ENCODE peak calls at places on chromosomes 4 and X, in six cellular contexts. One of them, this sample, is unnamed.

GRCh38 chr4:144582975-144583374 is 63.0 kb upstream of the HHIP start:
- DNase-seq in AG04450: no peak
- DNase-seq in neural progenitor cell: no peak
- DNase-seq in effector memory CD4-positive, alpha-beta T cell: no peak
- DNase-seq in CD8-positive, alpha-beta T cell: no peak
- DNase-seq in MG63: no peak
- DNase-seq in this sample: no peak

GRCh38 chr4:52051615-52052474 is 741 bp downstream of the SPATA18 start:
- DNase-seq in CD8-positive, alpha-beta T cell: no peak
- DNase-seq in AG04450: peak; percentile 68
- DNase-seq in neural progenitor cell: peak; percentile 94
- DNase-seq in MG63: peak; percentile 14
- DNase-seq in effector memory CD4-positive, alpha-beta T cell: no peak
- DNase-seq in this sample: no peak

GRCh38 chr4:155540698-155541097 is 126.0 kb upstream of the GUCY1A1 start:
- DNase-seq in effector memory CD4-positive, alpha-beta T cell: no peak
- DNase-seq in MG63: no peak
- DNase-seq in AG04450: no peak
- DNase-seq in neural progenitor cell: no peak
- DNase-seq in CD8-positive, alpha-beta T cell: no peak
- DNase-seq in this sample: no peak

GRCh38 chr4:99708551-99708950 is 50.9 kb upstream of the C4orf54 start:
- DNase-seq in AG04450: no peak
- DNase-seq in CD8-positive, alpha-beta T cell: no peak
- DNase-seq in MG63: no peak
- DNase-seq in effector memory CD4-positive, alpha-beta T cell: no peak
- DNase-seq in neural progenitor cell: no peak
- DNase-seq in this sample: no peak

GRCh38 chr4:4521069-4521468 is 20.8 kb downstream of the STX18 start:
- DNase-seq in AG04450: no peak
- DNase-seq in MG63: no peak
- DNase-seq in CD8-positive, alpha-beta T cell: no peak
- DNase-seq in neural progenitor cell: peak; percentile 92
- DNase-seq in effector memory CD4-positive, alpha-beta T cell: no peak
- DNase-seq in this sample: no peak

GRCh38 chr4:98803287-98803677 is 125.7 kb downstream of the EIF4E start:
- DNase-seq in CD8-positive, alpha-beta T cell: no peak
- DNase-seq in effector memory CD4-positive, alpha-beta T cell: no peak
- DNase-seq in MG63: no peak
- DNase-seq in neural progenitor cell: no peak
- DNase-seq in AG04450: no peak
- DNase-seq in this sample: no peak

GRCh38 chr4:25792200-25792791 is 70.5 kb downstream of the SEL1L3 start:
- DNase-seq in neural progenitor cell: peak; percentile 46
- DNase-seq in effector memory CD4-positive, alpha-beta T cell: no peak
- DNase-seq in MG63: peak; percentile 14
- DNase-seq in CD8-positive, alpha-beta T cell: no peak
- DNase-seq in AG04450: no peak
- DNase-seq in this sample: no peak

GRCh38 chr4:188403272-188403671 is 264.0 kb downstream of the TRIML1 start:
- DNase-seq in AG04450: no peak
- DNase-seq in CD8-positive, alpha-beta T cell: no peak
- DNase-seq in effector memory CD4-positive, alpha-beta T cell: no peak
- DNase-seq in MG63: no peak
- DNase-seq in neural progenitor cell: peak; percentile 20
- DNase-seq in this sample: no peak

GRCh38 chr4:17962171-17962570 is 59.4 kb downstream of the LCORL start:
- DNase-seq in MG63: no peak
- DNase-seq in effector memory CD4-positive, alpha-beta T cell: no peak
- DNase-seq in AG04450: no peak
- DNase-seq in neural progenitor cell: no peak
- DNase-seq in CD8-positive, alpha-beta T cell: no peak
- DNase-seq in this sample: no peak

GRCh38 chrX:40374486-40374885 is 206.3 kb upstream of the ATP6AP2 start:
- DNase-seq in AG04450: no peak
- DNase-seq in neural progenitor cell: no peak
- DNase-seq in CD8-positive, alpha-beta T cell: no peak
- DNase-seq in effector memory CD4-positive, alpha-beta T cell: no peak
- DNase-seq in MG63: no peak
- DNase-seq in this sample: no peak

GRCh38 chrX:51487960-51488267 is 8.5 kb downstream of the NUDT11 start:
- DNase-seq in AG04450: no peak
- DNase-seq in MG63: no peak
- DNase-seq in CD8-positive, alpha-beta T cell: no peak
- DNase-seq in neural progenitor cell: no peak
- DNase-seq in effector memory CD4-positive, alpha-beta T cell: no peak
- DNase-seq in this sample: no peak

GRCh38 chrX:24231169-24231568 is 81.6 kb downstream of the ZFX start:
- DNase-seq in AG04450: peak; percentile 37
- DNase-seq in neural progenitor cell: no peak
- DNase-seq in MG63: peak; percentile 73
- DNase-seq in effector memory CD4-positive, alpha-beta T cell: no peak
- DNase-seq in CD8-positive, alpha-beta T cell: no peak
- DNase-seq in this sample: no peak

GRCh38 chrX:29661290-29661689 is 554.1 kb upstream of the MAGEB2 start:
- DNase-seq in CD8-positive, alpha-beta T cell: no peak
- DNase-seq in MG63: no peak
- DNase-seq in effector memory CD4-positive, alpha-beta T cell: no peak
- DNase-seq in neural progenitor cell: no peak
- DNase-seq in AG04450: no peak
- DNase-seq in this sample: no peak

GRCh38 chrX:13094374-13094773 is 50.0 kb upstream of the FAM9C start:
- DNase-seq in MG63: no peak
- DNase-seq in neural progenitor cell: no peak
- DNase-seq in effector memory CD4-positive, alpha-beta T cell: no peak
- DNase-seq in AG04450: no peak
- DNase-seq in CD8-positive, alpha-beta T cell: no peak
- DNase-seq in this sample: no peak

GRCh38 chr4:107011312-107011711 is 24.8 kb downstream of the DKK2 start:
- DNase-seq in neural progenitor cell: no peak
- DNase-seq in CD8-positive, alpha-beta T cell: no peak
- DNase-seq in AG04450: no peak
- DNase-seq in effector memory CD4-positive, alpha-beta T cell: no peak
- DNase-seq in MG63: no peak
- DNase-seq in this sample: no peak

GRCh38 chr4:184550476-184550875 is 76.1 kb upstream of the IRF2 start:
- DNase-seq in MG63: no peak
- DNase-seq in effector memory CD4-positive, alpha-beta T cell: no peak
- DNase-seq in AG04450: no peak
- DNase-seq in neural progenitor cell: no peak
- DNase-seq in CD8-positive, alpha-beta T cell: no peak
- DNase-seq in this sample: no peak

GRCh38 chr4:8155048-8155447 is 3.6 kb downstream of the ABLIM2 start:
- DNase-seq in effector memory CD4-positive, alpha-beta T cell: no peak
- DNase-seq in MG63: no peak
- DNase-seq in AG04450: no peak
- DNase-seq in neural progenitor cell: no peak
- DNase-seq in CD8-positive, alpha-beta T cell: no peak
- DNase-seq in this sample: no peak

GRCh38 chrX:131262738-131263679 is 26.1 kb downstream of the IGSF1 start:
- DNase-seq in neural progenitor cell: peak; percentile 27
- DNase-seq in effector memory CD4-positive, alpha-beta T cell: no peak
- DNase-seq in MG63: no peak
- DNase-seq in CD8-positive, alpha-beta T cell: no peak
- DNase-seq in AG04450: no peak
- DNase-seq in this sample: no peak

GRCh38 chr4:95465010-95465409 is 83.8 kb downstream of the UNC5C start:
- DNase-seq in CD8-positive, alpha-beta T cell: no peak
- DNase-seq in effector memory CD4-positive, alpha-beta T cell: no peak
- DNase-seq in AG04450: no peak
- DNase-seq in neural progenitor cell: no peak
- DNase-seq in MG63: no peak
- DNase-seq in this sample: no peak

GRCh38 chr4:76147454-76148141 is 599 bp downstream of the NUP54 start:
- DNase-seq in MG63: peak; percentile 91
- DNase-seq in AG04450: peak; percentile 33
- DNase-seq in neural progenitor cell: peak; percentile 95
- DNase-seq in effector memory CD4-positive, alpha-beta T cell: peak; percentile 20
- DNase-seq in CD8-positive, alpha-beta T cell: peak; percentile 8
- DNase-seq in this sample: peak; percentile 4

GRCh38 chr4:47510506-47511143 is 25.6 kb downstream of the ATP10D start:
- DNase-seq in CD8-positive, alpha-beta T cell: no peak
- DNase-seq in neural progenitor cell: no peak
- DNase-seq in AG04450: no peak
- DNase-seq in effector memory CD4-positive, alpha-beta T cell: no peak
- DNase-seq in MG63: no peak
- DNase-seq in this sample: no peak

GRCh38 chr4:41057456-41057855 is 156.9 kb downstream of the APBB2 start:
- DNase-seq in effector memory CD4-positive, alpha-beta T cell: no peak
- DNase-seq in CD8-positive, alpha-beta T cell: no peak
- DNase-seq in MG63: no peak
- DNase-seq in neural progenitor cell: no peak
- DNase-seq in AG04450: no peak
- DNase-seq in this sample: no peak

GRCh38 chr4:142660728-142661127 is 185.4 kb downstream of the INPP4B start:
- DNase-seq in AG04450: no peak
- DNase-seq in neural progenitor cell: no peak
- DNase-seq in MG63: no peak
- DNase-seq in effector memory CD4-positive, alpha-beta T cell: no peak
- DNase-seq in CD8-positive, alpha-beta T cell: no peak
- DNase-seq in this sample: no peak

GRCh38 chr4:142656178-142656577 is 189.9 kb downstream of the INPP4B start:
- DNase-seq in effector memory CD4-positive, alpha-beta T cell: no peak
- DNase-seq in MG63: peak; percentile 26
- DNase-seq in AG04450: no peak
- DNase-seq in neural progenitor cell: peak; percentile 39
- DNase-seq in CD8-positive, alpha-beta T cell: peak; percentile 4
- DNase-seq in this sample: peak; percentile 5
- H3K9me3 ChIP-seq in effector memory CD4-positive, alpha-beta T cell: peaks cover 38% of the 10 kb centered on the region
- H3K9me3 ChIP-seq in MG63: no peaks in the 10 kb centered on the region
- H3K9me3 ChIP-seq in AG04450: peaks cover 13% of the 10 kb centered on the region
- H3K9me3 ChIP-seq in neural progenitor cell: peaks cover 27% of the 10 kb centered on the region
- H3K9me3 ChIP-seq in CD8-positive, alpha-beta T cell: peaks cover 42% of the 10 kb centered on the region
- H3K9me3 ChIP-seq in this sample: peaks cover 20% of the 10 kb centered on the region

GRCh38 chrX:63470506-63470905 is 119.4 kb upstream of the SPIN4 start:
- DNase-seq in neural progenitor cell: no peak
- DNase-seq in effector memory CD4-positive, alpha-beta T cell: no peak
- DNase-seq in AG04450: no peak
- DNase-seq in CD8-positive, alpha-beta T cell: no peak
- DNase-seq in MG63: no peak
- DNase-seq in this sample: no peak
- H3K9me3 ChIP-seq in neural progenitor cell: peaks cover 22% of the 10 kb centered on the region
- H3K9me3 ChIP-seq in effector memory CD4-positive, alpha-beta T cell: no peaks in the 10 kb centered on the region
- H3K9me3 ChIP-seq in AG04450: peaks cover 6% of the 10 kb centered on the region
- H3K9me3 ChIP-seq in CD8-positive, alpha-beta T cell: no peaks in the 10 kb centered on the region
- H3K9me3 ChIP-seq in MG63: no peaks in the 10 kb centered on the region
- H3K9me3 ChIP-seq in this sample: no peaks in the 10 kb centered on the region

GRCh38 chrX:73647632-73648322 is 84.8 kb downstream of the CHIC1 start:
- DNase-seq in neural progenitor cell: no peak
- DNase-seq in AG04450: no peak
- DNase-seq in CD8-positive, alpha-beta T cell: no peak
- DNase-seq in effector memory CD4-positive, alpha-beta T cell: no peak
- DNase-seq in MG63: no peak
- DNase-seq in this sample: no peak
- H3K9me3 ChIP-seq in neural progenitor cell: peaks cover 13% of the 10 kb centered on the region
- H3K9me3 ChIP-seq in AG04450: peaks cover 6% of the 10 kb centered on the region
- H3K9me3 ChIP-seq in CD8-positive, alpha-beta T cell: no peaks in the 10 kb centered on the region
- H3K9me3 ChIP-seq in effector memory CD4-positive, alpha-beta T cell: peaks cover 6% of the 10 kb centered on the region
- H3K9me3 ChIP-seq in MG63: no peaks in the 10 kb centered on the region
- H3K9me3 ChIP-seq in this sample: peaks cover 2% of the 10 kb centered on the region

DNA sequence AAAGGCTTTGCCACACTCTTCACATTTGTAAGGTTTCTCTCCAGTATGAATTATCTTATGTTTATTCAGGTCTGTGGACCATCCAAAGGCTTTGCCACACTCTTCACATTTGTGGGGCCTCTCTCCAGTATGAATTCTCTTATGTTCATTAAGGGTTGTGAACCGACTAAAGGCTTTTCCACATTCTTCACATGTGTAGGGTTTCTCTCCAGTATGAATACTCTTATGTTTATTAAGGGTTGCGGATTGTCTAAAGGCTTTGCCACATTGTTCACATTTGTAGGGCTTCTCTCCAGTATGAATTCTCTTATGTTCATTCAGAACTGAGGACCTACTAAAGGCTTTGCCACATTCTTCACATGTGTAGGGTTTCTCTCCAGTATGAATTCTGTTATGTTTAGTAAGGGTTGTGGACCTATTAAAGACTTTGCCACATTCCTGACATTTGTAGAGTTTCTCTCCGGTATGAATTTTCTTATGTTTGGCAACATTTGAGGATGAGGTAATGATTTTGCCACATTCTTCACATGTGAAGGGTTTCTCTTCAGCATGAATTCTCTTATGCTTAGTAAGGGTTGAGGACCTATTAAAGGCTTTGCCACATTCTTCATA is 33.7 kb downstream of the ZNF732 start:
- DNase-seq in CD8-positive, alpha-beta T cell: no peak
- DNase-seq in effector memory CD4-positive, alpha-beta T cell: no peak
- DNase-seq in neural progenitor cell: no peak
- DNase-seq in MG63: no peak
- DNase-seq in AG04450: no peak
- DNase-seq in this sample: no peak
- H3K9me3 ChIP-seq in CD8-positive, alpha-beta T cell: peaks cover 26% of the 10 kb centered on the region
- H3K9me3 ChIP-seq in effector memory CD4-positive, alpha-beta T cell: peaks cover 44% of the 10 kb centered on the region
- H3K9me3 ChIP-seq in neural progenitor cell: peaks cover 65% of the 10 kb centered on the region
- H3K9me3 ChIP-seq in MG63: peaks cover 9% of the 10 kb centered on the region
- H3K9me3 ChIP-seq in AG04450: peaks cover 22% of the 10 kb centered on the region
- H3K9me3 ChIP-seq in this sample: peaks cover 36% of the 10 kb centered on the region

DNA sequence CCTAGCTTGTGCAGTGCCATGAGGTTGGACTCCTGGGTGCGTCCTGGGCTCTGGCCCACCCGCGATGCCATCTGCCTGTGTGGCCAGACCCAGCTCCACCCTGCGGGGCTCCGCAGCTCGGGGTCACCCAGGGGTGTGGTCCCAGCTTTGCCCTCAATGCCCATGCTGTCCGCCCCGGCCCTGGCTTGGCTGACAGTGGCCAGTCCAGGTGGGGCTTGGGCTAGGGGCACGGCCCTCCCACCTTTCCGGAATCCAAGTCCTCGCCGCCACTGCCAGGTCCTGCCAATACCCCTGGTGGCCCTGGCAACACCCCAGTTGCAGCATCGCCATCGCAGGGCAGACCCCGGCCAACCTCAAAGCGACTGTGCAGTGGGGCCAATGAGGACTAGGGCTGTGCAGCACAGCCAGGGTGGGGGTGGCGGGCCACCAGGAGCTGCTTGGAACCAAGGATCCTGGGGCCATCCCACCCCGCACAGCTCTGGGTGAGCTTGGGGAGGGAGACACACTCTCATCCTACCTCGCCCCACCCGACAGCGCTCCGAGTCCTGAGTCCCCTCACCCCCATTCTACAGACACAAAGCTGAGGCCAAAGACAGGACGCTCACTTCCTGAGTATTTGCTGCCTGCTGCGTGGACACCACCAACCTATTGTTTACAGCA is 80.9 kb downstream of the ZNF718 start:
- DNase-seq in AG04450: no peak
- DNase-seq in MG63: no peak
- DNase-seq in effector memory CD4-positive, alpha-beta T cell: no peak
- DNase-seq in CD8-positive, alpha-beta T cell: no peak
- DNase-seq in neural progenitor cell: no peak
- DNase-seq in this sample: no peak
- H3K9me3 ChIP-seq in AG04450: peaks cover 41% of the 10 kb centered on the region
- H3K9me3 ChIP-seq in MG63: no peaks in the 10 kb centered on the region
- H3K9me3 ChIP-seq in effector memory CD4-positive, alpha-beta T cell: peaks cover 22% of the 10 kb centered on the region
- H3K9me3 ChIP-seq in CD8-positive, alpha-beta T cell: peaks cover 9% of the 10 kb centered on the region
- H3K9me3 ChIP-seq in neural progenitor cell: peaks cover 12% of the 10 kb centered on the region
- H3K9me3 ChIP-seq in this sample: peaks cover 18% of the 10 kb centered on the region

GRCh38 chr4:27702710-27703431 is 842.2 kb downstream of the STIM2 start:
- DNase-seq in MG63: no peak
- DNase-seq in AG04450: no peak
- DNase-seq in effector memory CD4-positive, alpha-beta T cell: no peak
- DNase-seq in neural progenitor cell: peak; percentile 41
- DNase-seq in CD8-positive, alpha-beta T cell: no peak
- DNase-seq in this sample: no peak
- H3K9me3 ChIP-seq in MG63: no peaks in the 10 kb centered on the region
- H3K9me3 ChIP-seq in AG04450: no peaks in the 10 kb centered on the region
- H3K9me3 ChIP-seq in effector memory CD4-positive, alpha-beta T cell: no peaks in the 10 kb centered on the region
- H3K9me3 ChIP-seq in neural progenitor cell: no peaks in the 10 kb centered on the region
- H3K9me3 ChIP-seq in CD8-positive, alpha-beta T cell: no peaks in the 10 kb centered on the region
- H3K9me3 ChIP-seq in this sample: no peaks in the 10 kb centered on the region